ENCODE peak calls at places on chromosome 20, in four cellular contexts. Z, W, L and C are unnamed samples.

GRCh38 chr20:63520594-63520938 is at the start of gene PPDPF:
- DNase-seq in Z (peak; percentile 91), W (peak; percentile 89), L (no peak), C (peak; percentile 70)

GRCh38 chr20:32057785-32058184 is 5.7 kb downstream of the HCK start:
- DNase-seq in Z (no peak), W (no peak), L (no peak), C (no peak)

GRCh38 chr20:23659989-23660837 is 22.5 kb upstream of the CST3 start:
- DNase-seq in Z (no peak), W (no peak), L (no peak), C (no peak)

GRCh38 chr20:33176101-33176500 is 8.1 kb downstream of the BPIFA2 start:
- DNase-seq in Z (no peak), W (no peak), L (peak; percentile 32), C (no peak)

GRCh38 chr20:62860924-62861691 is 514 bp downstream of the TCFL5 start:
- DNase-seq in Z (peak; percentile 67), W (no peak), L (peak; percentile 68), C (no peak)

GRCh38 chr20:40866056-40866455 is 162.6 kb upstream of the TOP1 start:
- DNase-seq in Z (no peak), W (no peak), L (no peak), C (no peak)

GRCh38 chr20:60558491-60558890 is 600.3 kb downstream of the CDH26 start:
- DNase-seq in Z (no peak), W (no peak), L (no peak), C (no peak)

GRCh38 chr20:10178091-10178490 is 40.5 kb upstream of the SNAP25 start:
- DNase-seq in Z (no peak), W (no peak), L (no peak), C (no peak)

GRCh38 chr20:47125553-47126373 is 230.7 kb downstream of the ZMYND8 start:
- DNase-seq in Z (no peak), W (no peak), L (no peak), C (no peak)

GRCh38 chr20:22371843-22372242 is 212.5 kb downstream of the FOXA2 start:
- DNase-seq in Z (no peak), W (no peak), L (no peak), C (no peak)

GRCh38 chr20:42020316-42020715 is 402.1 kb upstream of the CHD6 start:
- DNase-seq in Z (no peak), W (no peak), L (no peak), C (no peak)

GRCh38 chr20:47897461-47897860 is 112.2 kb upstream of the SULF2 start:
- DNase-seq in Z (no peak), W (no peak), L (no peak), C (no peak)

GRCh38 chr20:24948939-24949679 is at the start of gene CST7:
- DNase-seq in Z (no peak), W (peak; percentile 63), L (no peak), C (peak; percentile 36)

GRCh38 chr20:47411161-47411560 is 54.7 kb upstream of the ZMYND8 start:
- DNase-seq in Z (no peak), W (no peak), L (no peak), C (no peak)

GRCh38 chr20:8156603-8157079 is 24.6 kb downstream of the PLCB1 start:
- DNase-seq in Z (no peak), W (no peak), L (no peak), C (no peak)

DNA sequence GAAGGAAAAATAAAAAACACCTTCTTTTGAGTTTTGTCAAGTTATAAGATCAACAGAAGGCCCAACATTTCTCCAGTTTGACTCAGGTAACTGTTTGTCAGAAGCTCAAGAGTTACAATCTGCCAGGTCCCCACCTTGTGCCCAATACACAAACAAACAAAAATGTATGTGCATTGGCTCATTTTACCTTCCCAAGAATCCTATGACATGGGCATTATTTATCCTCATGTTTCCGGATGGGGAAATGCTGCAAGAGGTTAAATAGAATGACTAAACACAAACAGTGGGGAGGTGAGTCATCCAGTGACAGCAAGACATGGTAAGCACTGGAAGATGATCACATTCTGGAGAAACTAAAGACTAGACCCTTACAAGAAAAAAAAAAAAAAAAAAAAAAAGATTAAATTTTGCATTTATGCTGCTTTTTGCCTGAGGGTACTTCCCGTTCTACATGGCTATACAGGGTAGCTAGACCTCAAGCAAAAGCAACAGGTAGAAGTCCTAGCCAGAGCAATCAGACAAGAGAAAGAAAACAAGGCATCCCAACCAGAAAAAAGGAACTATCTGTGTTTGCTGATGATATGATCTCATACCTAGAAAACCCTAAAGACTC is 23.6 kb upstream of the ANKRD60 start:
- DNase-seq in Z (no peak), W (no peak), L (no peak), C (no peak)
- TF ChIP-seq EP300 in Z (no peak), W (no peak), L (no peak), C (no peak)

GRCh38 chr20:44810061-44810390 is 320 bp downstream of the RIMS4 start:
- DNase-seq in Z (peak; percentile 44), W (no peak), L (no peak), C (no peak)
- H3K27me3 ChIP-seq in Z (no peaks in the 10 kb centered on the region), W (peaks cover 61% of the 10 kb centered on the region), L (peaks cover 67% of the 10 kb centered on the region), C (peaks cover 66% of the 10 kb centered on the region)

GRCh38 chr20:50734730-50735679 is 3.6 kb downstream of the PARD6B start:
- DNase-seq in Z (no peak), W (no peak), L (no peak), C (no peak)

GRCh38 chr20:50737352-50737751 is 6.0 kb downstream of the PARD6B start:
- DNase-seq in Z (no peak), W (no peak), L (no peak), C (no peak)

GRCh38 chr20:50733644-50734349 is 2.4 kb downstream of the PARD6B start:
- DNase-seq in Z (no peak), W (no peak), L (no peak), C (no peak)

GRCh38 chr20:50731930-50732690 is 730 bp downstream of the PARD6B start:
- DNase-seq in Z (peak; percentile 48), W (no peak), L (no peak), C (no peak)

DNA sequence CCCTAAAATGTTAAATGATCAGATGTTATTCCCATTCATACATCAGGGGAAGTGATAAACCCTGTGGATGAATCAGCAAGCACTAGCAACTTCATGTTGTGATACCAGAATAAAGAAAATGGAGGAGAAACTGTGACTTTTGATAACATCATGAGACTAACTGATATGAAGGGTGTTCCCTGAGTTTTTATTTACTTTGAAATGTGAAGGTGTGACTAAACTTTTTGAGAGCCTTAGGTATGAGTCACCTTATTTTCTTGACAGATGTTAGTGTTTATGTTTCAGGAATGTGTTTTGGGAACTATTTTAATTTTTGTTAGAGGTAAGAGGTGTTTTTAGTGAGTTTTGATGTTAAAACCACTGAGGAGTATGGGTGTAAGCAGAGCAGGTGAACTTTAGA is 4.4 kb downstream of the PARD6B start:
- DNase-seq in Z (no peak), W (no peak), L (no peak), C (no peak)
- H3K4me1 ChIP-seq in Z (peaks cover 1% of the 10 kb centered on the region), W (peaks cover 17% of the 10 kb centered on the region), L (peaks cover 18% of the 10 kb centered on the region), C (peaks cover 13% of the 10 kb centered on the region)

GRCh38 chr20:35271073-35271882 is 6.6 kb downstream of the MMP24OS start:
- DNase-seq in Z (no peak), W (no peak), L (no peak), C (no peak)
- TF ChIP-seq EP300 in Z (no peak), W (no peak), L (no peak), C (no peak)

DNA sequence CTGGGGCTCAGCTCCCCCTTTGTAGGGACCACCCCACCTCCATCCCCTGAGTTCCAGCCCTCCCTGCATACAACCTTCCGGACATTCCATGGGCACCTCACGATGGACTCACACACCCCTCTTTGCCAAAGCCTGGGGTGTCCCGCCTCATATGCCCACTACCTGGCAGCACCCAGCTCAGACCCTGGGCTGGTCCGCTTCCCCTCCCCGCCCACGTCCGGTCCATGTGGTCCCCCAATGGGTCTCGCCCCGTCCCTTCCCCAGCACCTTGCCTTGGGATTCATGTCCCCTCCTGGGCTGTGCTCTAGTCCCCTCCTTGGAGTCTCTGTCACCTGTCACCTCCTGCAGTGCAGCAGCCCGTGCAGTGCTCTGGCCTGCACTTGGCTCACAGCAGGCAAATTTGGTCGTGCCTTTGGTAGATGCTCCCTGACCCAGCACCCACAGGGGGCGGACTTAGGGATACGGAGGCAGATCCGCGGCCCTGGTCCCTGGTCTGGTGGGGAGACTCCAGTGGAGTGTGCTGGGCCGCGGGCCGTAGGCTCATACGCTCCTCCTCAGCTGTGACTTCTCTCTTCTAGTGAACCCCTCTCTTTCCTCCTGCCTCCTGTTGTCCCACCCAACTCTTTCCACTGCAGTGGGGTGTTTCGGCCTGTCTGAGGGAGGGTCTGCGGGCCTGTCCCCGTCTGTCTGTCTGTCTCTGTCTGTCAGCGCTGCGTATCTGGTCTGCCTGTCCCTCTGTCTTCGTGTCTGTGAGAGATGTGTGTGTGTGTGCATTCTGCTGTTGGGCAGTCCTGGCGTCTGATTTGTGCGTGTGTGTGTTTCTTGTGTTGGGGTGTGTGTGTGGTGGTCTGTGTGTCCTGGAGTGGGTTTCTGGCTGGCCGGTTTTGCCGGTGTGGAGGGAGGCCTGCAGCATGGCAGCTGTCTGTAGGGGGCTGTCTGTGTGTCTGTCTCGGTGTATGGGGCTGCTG is 69.5 kb downstream of the SRC start:
- DNase-seq in Z (no peak), W (no peak), L (no peak), C (no peak)
- H3K27me3 ChIP-seq in Z (no peaks in the 10 kb centered on the region), W (peaks cover 7% of the 10 kb centered on the region), L (peaks cover 25% of the 10 kb centered on the region), C (peaks cover 74% of the 10 kb centered on the region)

GRCh38 chr20:38430679-38431325 is 4.3 kb downstream of the SNHG17 start:
- DNase-seq in Z (no peak), W (no peak), L (no peak), C (no peak)
- H3K4me1 ChIP-seq in Z (peaks cover 2% of the 10 kb centered on the region), W (peaks cover 9% of the 10 kb centered on the region), L (peaks cover 32% of the 10 kb centered on the region), C (no peaks in the 10 kb centered on the region)

DNA sequence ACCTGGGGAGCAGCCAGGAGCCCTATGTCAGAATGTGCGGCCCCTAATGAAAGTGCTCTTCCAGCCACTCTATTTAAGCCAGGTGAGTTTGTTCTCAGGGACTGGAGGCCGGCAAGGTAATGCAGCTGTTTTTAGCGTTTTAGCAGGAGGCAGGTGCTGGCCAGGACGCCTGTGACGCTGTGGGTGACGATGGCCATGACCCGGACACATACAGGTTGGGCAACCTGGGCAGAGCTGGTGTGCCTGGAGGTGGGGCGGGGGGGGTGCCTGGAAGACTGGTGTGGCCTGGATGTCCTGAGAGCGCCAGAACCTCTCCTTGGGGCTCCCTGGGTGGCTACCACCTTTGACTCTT is 51.7 kb downstream of the RBM38 start:
- DNase-seq in Z (no peak), W (no peak), L (no peak), C (no peak)
- TF ChIP-seq EP300 in Z (no peak), W (no peak), L (no peak), C (no peak)